ENCODE peak calls at places on chromosomes 4 and X, in eight cellular contexts. S is heart left ventricle; L is HuH-7; I is stimulated activated CD4-positive, alpha-beta T cell treated with anti-CD3 and anti-CD28 coated beads, Interleukin-15, amount 100 ng/mL, for 1 hour; X is neural progenitor cell; A is CD8-positive, alpha-beta memory T cell; F is AG09309; G is GM12865. Y is an unnamed sample.

GRCh38 chrX:130173190-130173895 is 1.6 kb downstream of the RAB33A start:
- DNase-seq in F (peak; percentile 73), X (no peak), A (no peak), G (peak; percentile 80), L (no peak), I (no peak), S (peak; percentile 57), Y (no peak)

GRCh38 chrX:65643046-65643785 is 24.2 kb upstream of the MSN start:
- DNase-seq in G (no peak), X (no peak), I (no peak), S (no peak), L (no peak), A (no peak), F (no peak), Y (no peak)

GRCh38 chr4:129153700-129154099 is 57.7 kb downstream of the C4orf33 start:
- DNase-seq in L (no peak), X (no peak), S (no peak), I (no peak), A (no peak), F (no peak), G (no peak), Y (no peak)

GRCh38 chr4:8537041-8537461 is 43.1 kb upstream of the GPR78 start:
- DNase-seq in X (no peak), F (no peak), S (peak; percentile 35), A (no peak), I (no peak), L (no peak), G (peak; percentile 92), Y (peak; percentile 82)

GRCh38 chr4:86934147-86934771 is 552 bp upstream of the AFF1 start:
- DNase-seq in A (no peak), I (no peak), X (peak; percentile 35), G (peak; percentile 26), F (no peak), S (no peak), L (peak; percentile 18), Y (no peak)

GRCh38 chr4:70993181-70994068 is at the start of gene DCK:
- DNase-seq in A (peak; percentile 79), L (peak; percentile 80), G (peak; percentile 96), X (peak; percentile 95), S (peak; percentile 93), I (peak; percentile 69), F (peak; percentile 55), Y (peak; percentile 90)

GRCh38 chr4:24598025-24598424 is 13.7 kb upstream of the DHX15 start:
- DNase-seq in X (no peak), A (no peak), L (no peak), S (no peak), I (no peak), G (no peak), F (no peak), Y (peak; percentile 74)

GRCh38 chr4:128349921-128350320 is 62.3 kb upstream of the PGRMC2 start:
- DNase-seq in F (no peak), X (no peak), A (no peak), G (no peak), L (peak; percentile 4), S (no peak), I (no peak), Y (no peak)

GRCh38 chrX:131792789-131793462 is 230.2 kb upstream of the STK26 start:
- DNase-seq in A (no peak), G (peak; percentile 65), I (no peak), X (no peak), S (peak; percentile 89), L (no peak), F (peak; percentile 88), Y (peak; percentile 95)

Y was measured in mucosa of gallbladder.